ENCODE peak calls at places on chromosomes 1 and 21, in four cellular contexts. O is stomach, P is H54, B is heart left ventricle. J is an unnamed sample.

GRCh38 chr1:27522148-27522859 is 32.3 kb upstream of the WASF2 start:
- DNase-seq in O (peak; percentile 74), P (no peak), B (no peak), J (peak; percentile 27)

GRCh38 chr1:208045410-208046252 is 134.7 kb upstream of the CD34 start:
- DNase-seq in O (no peak), B (no peak), P (no peak), J (no peak)

GRCh38 chr21:44199448-44199847 is 41.3 kb downstream of the ICOSLG start:
- DNase-seq in B (no peak), P (no peak), O (peak; percentile 28), J (no peak)

GRCh38 chr1:154784924-154785531 is 85.1 kb downstream of the KCNN3 start:
- DNase-seq in P (no peak), B (no peak), O (peak; percentile 56), J (peak; percentile 93)

GRCh38 chr1:210246447-210246846 is 13.9 kb downstream of the SERTAD4 start:
- DNase-seq in P (no peak), B (no peak), O (no peak), J (peak; percentile 42)

GRCh38 chr1:181222972-181223371 is 134.5 kb downstream of the IER5 start:
- DNase-seq in P (no peak), B (peak; percentile 58), O (no peak), J (no peak)

GRCh38 chr1:232177438-232177837 is 452.5 kb downstream of the SIPA1L2 start:
- DNase-seq in B (no peak), P (no peak), O (no peak), J (no peak)

GRCh38 chr1:200867018-200867811 is 5.6 kb upstream of the GPR25 start:
- DNase-seq in B (no peak), P (no peak), O (no peak), J (no peak)

GRCh38 chr1:9835758-9836631 is 12.2 kb upstream of the CLSTN1 start:
- DNase-seq in P (no peak), B (no peak), O (no peak), J (peak; percentile 15)

GRCh38 chr1:26626994-26627393 is 68.8 kb upstream of the ARID1A start:
- DNase-seq in B (no peak), O (no peak), P (no peak), J (no peak)

DNA sequence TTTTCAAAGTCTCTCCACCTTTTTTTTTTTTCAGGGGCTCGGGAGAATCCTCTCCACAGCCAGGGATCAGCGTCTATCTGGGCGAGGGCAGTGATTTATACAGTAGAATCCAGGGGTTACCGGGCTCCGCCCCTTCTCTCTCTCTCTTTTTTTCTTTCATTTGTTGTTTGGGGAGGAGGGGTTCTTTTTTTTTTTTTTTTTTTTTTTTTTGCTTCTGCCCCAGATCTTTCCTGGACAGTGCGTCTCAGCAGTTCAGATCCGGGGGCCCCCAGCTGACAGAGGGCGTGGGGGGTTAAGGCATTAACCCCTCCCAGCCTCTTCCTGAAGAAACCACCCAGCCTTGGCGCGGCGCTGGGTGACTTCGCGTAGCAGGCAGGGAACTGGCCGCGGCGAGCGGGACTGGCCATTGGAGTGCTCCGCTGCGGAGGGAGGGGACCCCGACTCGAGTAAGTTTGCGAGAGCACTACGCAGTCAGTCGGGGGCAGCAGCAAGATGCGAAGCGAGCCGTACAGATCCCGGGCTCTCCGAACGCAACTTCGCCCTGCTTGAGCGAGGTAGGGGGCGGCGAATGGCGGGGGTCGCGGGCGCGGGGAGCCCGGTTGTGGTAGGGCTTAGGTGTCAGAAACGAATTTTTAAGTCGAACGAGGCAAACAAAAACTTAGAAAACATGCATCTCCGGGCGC is at the start of gene S1PR1:
- DNase-seq in O (peak; percentile 50), P (peak; percentile 35), B (peak; percentile 88), J (peak; percentile 96)
- TF ChIP-seq POLR2A in O (no peak), P (no peak), B (peak; percentile 71), J (no peak)

GRCh38 chr1:31152181-31152768 is 86.8 kb upstream of the PUM1 start:
- DNase-seq in O (no peak), P (peak; percentile 52), B (no peak), J (peak; percentile 14)

GRCh38 chr1:31154000-31154631 is 85.6 kb downstream of the NKAIN1 start:
- DNase-seq in O (no peak), P (no peak), B (no peak), J (no peak)

GRCh38 chr1:31154632-31155215 is 85.0 kb downstream of the NKAIN1 start:
- DNase-seq in B (peak; percentile 77), P (peak; percentile 75), O (peak; percentile 84), J (peak; percentile 40)

GRCh38 chr1:31153423-31153822 is 86.3 kb downstream of the NKAIN1 start:
- DNase-seq in O (no peak), B (no peak), P (no peak), J (no peak)

GRCh38 chr1:31155216-31155806 is 84.4 kb downstream of the NKAIN1 start:
- DNase-seq in P (peak; percentile 70), B (peak; percentile 66), O (peak; percentile 64), J (peak; percentile 41)
- TF ChIP-seq POLR2A in P (no peak), B (no peak), O (no peak), J (peak; percentile 55)

DNA sequence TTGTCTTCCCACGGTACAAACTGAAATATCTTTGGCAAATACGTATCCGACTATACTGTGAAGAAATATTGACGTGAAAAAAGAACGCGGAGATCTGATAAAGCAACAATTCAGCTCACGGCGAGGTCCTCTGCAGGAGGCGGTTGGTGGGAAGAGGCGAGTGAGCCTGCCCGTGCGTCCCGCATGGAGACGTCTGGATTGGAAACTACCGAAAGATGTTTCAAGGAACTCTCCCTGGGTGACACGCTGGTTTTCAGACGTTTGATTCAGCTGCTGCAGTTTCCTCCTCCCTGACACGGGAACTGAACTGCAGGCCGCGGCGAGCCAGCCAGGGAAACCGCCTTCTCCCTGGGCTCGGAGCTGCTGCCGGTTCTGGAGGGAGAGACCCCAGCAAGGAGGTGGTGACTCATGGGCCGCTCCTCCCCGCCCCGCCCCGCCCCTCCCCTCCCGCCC is 390 bp upstream of the COL6A1 start:
- DNase-seq in O (peak; percentile 64), B (peak; percentile 88), P (peak; percentile 98), J (peak; percentile 83)
- TF ChIP-seq POLR2A in O (no peak), B (peak; percentile 77), P (peak; percentile 86), J (no peak)

GRCh38 chr1:8170059-8170835 is 144.1 kb upstream of the ERRFI1 start:
- DNase-seq in B (no peak), O (no peak), P (no peak), J (no peak)

GRCh38 chr1:8166436-8166835 is 140.3 kb upstream of the ERRFI1 start:
- DNase-seq in O (no peak), B (no peak), P (no peak), J (no peak)

GRCh38 chr1:8171751-8172464 is 145.8 kb upstream of the ERRFI1 start:
- DNase-seq in P (no peak), B (no peak), O (no peak), J (no peak)

GRCh38 chr1:8167936-8168335 is 141.8 kb upstream of the ERRFI1 start:
- DNase-seq in P (no peak), O (no peak), B (no peak), J (no peak)

GRCh38 chr1:8169364-8170058 is 143.4 kb upstream of the ERRFI1 start:
- DNase-seq in O (peak; percentile 55), P (no peak), B (peak; percentile 67), J (peak; percentile 78)
- TF ChIP-seq POLR2A in O (no peak), P (no peak), B (no peak), J (peak; percentile 23)

GRCh38 chr1:240496356-240496755 is 115.6 kb downstream of the GREM2 start:
- DNase-seq in P (no peak), O (no peak), B (no peak), J (no peak)
- TF ChIP-seq POLR2A in P (no peak), O (no peak), B (no peak), J (no peak)

GRCh38 chr1:212542761-212543187 is 65.8 kb upstream of the ATF3 start:
- DNase-seq in B (no peak), O (no peak), P (no peak), J (no peak)
- TF ChIP-seq POLR2A in B (no peak), O (no peak), P (no peak), J (no peak)

DNA sequence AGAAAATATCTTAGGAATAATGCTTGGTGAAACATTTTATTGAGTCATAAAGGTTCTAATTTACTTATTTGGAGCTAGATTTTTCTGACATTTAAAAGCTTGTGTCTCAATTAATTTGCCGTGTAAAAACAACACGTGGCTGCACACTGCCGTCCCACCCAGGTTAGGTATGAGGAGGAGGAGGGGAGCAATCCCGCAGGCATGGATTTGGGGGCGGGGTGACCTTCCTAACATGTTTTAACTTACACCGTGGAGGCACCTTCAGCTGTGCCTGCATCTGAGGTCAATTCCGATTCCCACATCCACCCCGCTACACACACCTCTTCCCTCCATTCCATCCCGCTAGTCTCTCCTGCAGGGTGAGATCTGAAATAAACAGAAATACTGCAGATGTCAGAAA is 28.5 kb upstream of the UMODL1 start:
- DNase-seq in B (no peak), P (no peak), O (no peak), J (no peak)
- TF ChIP-seq POLR2A in B (no peak), P (no peak), O (no peak), J (no peak)

DNA sequence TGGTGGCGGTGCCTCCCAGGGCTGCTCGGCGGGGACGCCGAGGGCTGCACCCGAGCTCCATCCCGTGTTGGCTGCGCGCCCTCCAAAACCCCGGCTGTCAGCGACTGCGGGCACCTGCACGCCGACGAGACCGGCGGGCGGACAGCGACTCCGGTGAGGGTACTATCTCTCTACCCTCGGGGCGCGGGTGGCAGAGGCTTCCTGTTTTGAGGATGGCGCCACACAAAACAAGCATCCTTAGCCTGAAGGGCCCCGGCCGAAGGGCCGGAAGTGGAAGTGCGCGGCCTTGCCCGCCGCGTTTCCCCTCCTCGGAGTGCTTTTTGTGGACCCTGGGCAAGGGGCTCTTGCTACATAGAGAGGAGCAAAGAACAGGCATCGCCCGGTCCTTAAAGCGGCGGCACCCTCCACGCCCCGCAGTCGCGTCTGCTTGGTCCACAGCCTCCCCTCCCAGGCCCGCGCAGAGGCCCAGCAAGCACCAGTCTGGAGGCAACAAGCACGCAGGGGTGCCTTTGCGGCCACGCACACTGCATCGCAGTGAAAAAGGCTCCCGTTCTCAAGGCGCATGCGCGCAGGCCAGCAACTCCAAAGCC is 560 bp upstream of the COQ8A start:
- DNase-seq in P (peak; percentile 33), O (peak; percentile 61), B (peak; percentile 76), J (no peak)
- TF ChIP-seq POLR2A in P (peak; percentile 99), O (peak; percentile 86), B (peak; percentile 89), J (peak; percentile 94)